ENCODE peak calls at places on chromosomes 5 and 9, in ten cellular contexts. U is T-helper 1 cell; J is nephron progenitor cell; E is AG10803; B is stimulated activated effector memory CD8-positive, alpha-beta T cell treated with anti-CD3 and anti-CD28 coated beads, Interleukin-12 subunit alpha, Interleukin-12 subunit beta, amount 100 ng/mL, for 72 hours; T is DMS79; K is choroid plexus epithelial cell; S is stimulated activated CD4-positive, alpha-beta T cell treated with anti-CD3 and anti-CD28 coated beads, Interleukin-1b, Interleukin-23, amount 100 ng/mL, for 24 hours; D is activated CD8-positive, alpha-beta memory T cell treated with anti-CD3 and anti-CD28 coated beads for 48 hours; I is NT2/D1. P is an unnamed sample.

GRCh38 chr5:167573274-167574127 is 717.9 kb upstream of the WWC1 start:
- DNase-seq in U (no peak), J (peak), E (peak), B (no peak), T (peak), K (peak), S (no peak), D (no peak), I (peak), P (no peak)

GRCh38 chr5:147397616-147398015 is 112.3 kb downstream of the DPYSL3 start:
- DNase-seq in U (no peak), J (no peak), E (no peak), B (no peak), T (no peak), K (no peak), S (no peak), D (no peak), I (no peak), P (no peak)

GRCh38 chr5:68924490-68925145 is 169.2 kb upstream of the SLC30A5 start:
- DNase-seq in U (no peak), J (no peak), E (peak), B (no peak), T (no peak), K (peak), S (no peak), D (no peak), I (no peak), P (peak)

GRCh38 chr5:149423287-149424268 is 44.5 kb upstream of the IL17B start:
- DNase-seq in U (no peak), J (no peak), E (no peak), B (no peak), T (no peak), K (peak), S (no peak), D (no peak), I (no peak), P (peak)

GRCh38 chr9:34377402-34377741 is 674 bp upstream of the MYORG start:
- DNase-seq in U (no peak), J (peak), E (no peak), B (no peak), T (no peak), K (peak), S (no peak), D (no peak), I (no peak), P (peak)

GRCh38 chr5:56735845-56736641 is 79.3 kb upstream of the MAP3K1 start:
- DNase-seq in U (no peak), J (no peak), E (no peak), B (no peak), T (no peak), K (no peak), S (no peak), D (no peak), I (no peak), P (no peak)

GRCh38 chr9:13139641-13140171 is 139.8 kb downstream of the MPDZ start:
- DNase-seq in U (no peak), J (no peak), E (peak), B (no peak), T (no peak), K (peak), S (no peak), D (no peak), I (peak), P (peak)

GRCh38 chr5:88676637-88677481 is 206.1 kb downstream of the MEF2C start:
- DNase-seq in U (no peak), J (no peak), E (no peak), B (no peak), T (no peak), K (no peak), S (no peak), D (no peak), I (no peak), P (no peak)

GRCh38 chr9:130243015-130243881 is 22.3 kb upstream of the HMCN2 start:
- DNase-seq in U (peak), J (peak), E (peak), B (peak), T (peak), K (peak), S (peak), D (peak), I (no peak), P (peak)

GRCh38 chr5:51731641-51732040 is 348.4 kb downstream of the ISL1 start:
- DNase-seq in U (no peak), J (no peak), E (no peak), B (no peak), T (no peak), K (no peak), S (no peak), D (no peak), I (no peak), P (no peak)

GRCh38 chr5:138649316-138649720 is 74.1 kb upstream of the HSPA9 start:
- DNase-seq in U (no peak), J (peak), E (no peak), B (no peak), T (peak), K (no peak), S (no peak), D (no peak), I (peak), P (no peak)

GRCh38 chr9:88689509-88689908 is 154.5 kb downstream of the NXNL2 start:
- DNase-seq in U (no peak), J (no peak), E (no peak), B (no peak), T (no peak), K (no peak), S (no peak), D (no peak), I (no peak), P (no peak)

GRCh38 chr5:175521313-175521833 is 43.0 kb downstream of the SFXN1 start:
- DNase-seq in U (no peak), J (no peak), E (no peak), B (peak), T (no peak), K (no peak), S (no peak), D (no peak), I (no peak), P (no peak)

GRCh38 chr5:126031989-126032716 is 391.1 kb upstream of the GRAMD2B start:
- DNase-seq in U (no peak), J (no peak), E (peak), B (no peak), T (no peak), K (peak), S (no peak), D (no peak), I (no peak), P (peak)

GRCh38 chr5:32474201-32474854 is 29.8 kb upstream of the ZFR start:
- DNase-seq in U (no peak), J (no peak), E (no peak), B (no peak), T (no peak), K (no peak), S (no peak), D (no peak), I (no peak), P (no peak)